ENCODE peak calls at places on chromosomes 13 and 19, in eight cellular contexts. E is transverse colon, M is Calu3, B is thoracic aorta, Q is ovary, X is endothelial cell, T is fibroblast of villous mesenchyme, V is GM13977. P is an unnamed sample.

GRCh38 chr13:40152145-40152544 is 496.7 kb downstream of the COG6 start:
- DNase-seq in B (peak), V (no peak), M (peak), Q (no peak), T (peak), X (no peak), E (no peak), P (no peak)

GRCh38 chr13:109933476-109933875 is 147.1 kb upstream of the IRS2 start:
- DNase-seq in Q (no peak), X (no peak), E (no peak), T (no peak), M (no peak), V (no peak), B (no peak), P (no peak)

GRCh38 chr19:32349724-32350475 is 4.5 kb downstream of the ZNF507 start:
- DNase-seq in T (no peak), E (no peak), B (no peak), Q (no peak), V (no peak), M (peak), X (no peak), P (no peak)

GRCh38 chr13:45500492-45501174 is 35.9 kb downstream of the COG3 start:
- DNase-seq in X (no peak), Q (no peak), M (peak), V (no peak), T (peak), E (no peak), B (no peak), P (no peak)

GRCh38 chr19:33406521-33407139 is 33.1 kb downstream of the CEBPG start:
- DNase-seq in T (peak), E (peak), M (peak), X (peak), B (peak), Q (peak), V (peak), P (peak)

GRCh38 chr13:103351035-103351828 is 285.0 kb upstream of the SLC10A2 start:
- DNase-seq in Q (no peak), B (no peak), T (peak), X (no peak), E (peak), M (no peak), V (no peak), P (no peak)

GRCh38 chr19:1455002-1455335 is 5.0 kb downstream of the APC2 start:
- DNase-seq in V (no peak), Q (no peak), M (no peak), T (no peak), E (no peak), B (no peak), X (no peak), P (no peak)

GRCh38 chr13:106888148-106888547 is 320.2 kb upstream of the ARGLU1 start:
- DNase-seq in B (no peak), E (no peak), T (no peak), M (no peak), V (no peak), Q (no peak), X (no peak), P (no peak)

GRCh38 chr13:38401276-38401675 is 51.6 kb downstream of the UFM1 start:
- DNase-seq in T (peak), X (no peak), Q (no peak), M (no peak), B (no peak), V (no peak), E (no peak), P (no peak)

GRCh38 chr13:30153871-30154426 is 153.4 kb downstream of the KATNAL1 start:
- DNase-seq in B (no peak), V (no peak), Q (no peak), M (no peak), X (no peak), E (no peak), T (peak), P (peak)

GRCh38 chr13:78317030-78317429 is 286.3 kb downstream of the POU4F1 start:
- DNase-seq in X (no peak), V (no peak), Q (no peak), T (no peak), B (no peak), E (no peak), M (no peak), P (no peak)

GRCh38 chr13:77861716-77862115 is 56.9 kb downstream of the EDNRB start:
- DNase-seq in B (no peak), T (peak), M (no peak), X (no peak), Q (no peak), E (no peak), V (no peak), P (no peak)

GRCh38 chr13:105196052-105196451 is 1339.4 kb downstream of the EFNB2 start:
- DNase-seq in T (peak), E (no peak), M (no peak), X (no peak), Q (no peak), B (no peak), V (no peak), P (no peak)

GRCh38 chr19:6070179-6071102 is 39.9 kb downstream of the RFX2 start:
- DNase-seq in Q (peak), V (no peak), T (no peak), M (no peak), E (no peak), X (no peak), B (no peak), P (peak)

GRCh38 chr13:106500450-106500849 is 35.0 kb downstream of the EFNB2 start:
- DNase-seq in V (no peak), B (no peak), Q (no peak), X (no peak), M (no peak), E (no peak), T (peak), P (no peak)

GRCh38 chr13:94427313-94427712 is 52.2 kb downstream of the DCT start:
- DNase-seq in Q (no peak), B (no peak), E (no peak), V (no peak), X (no peak), T (no peak), M (no peak), P (no peak)

GRCh38 chr13:85997587-85997986 is 198.4 kb upstream of the SLITRK6 start:
- DNase-seq in T (no peak), V (no peak), X (no peak), B (no peak), Q (no peak), M (no peak), E (no peak), P (no peak)

GRCh38 chr13:81540777-81541176 is 1199.9 kb upstream of the SPRY2 start:
- DNase-seq in Q (no peak), V (no peak), T (no peak), B (no peak), X (no peak), M (no peak), E (no peak), P (no peak)

GRCh38 chr13:59531571-59532091 is 632.1 kb downstream of the DIAPH3 start:
- DNase-seq in X (peak), Q (peak), B (peak), T (peak), V (no peak), M (peak), E (peak), P (no peak)

GRCh38 chr13:98998831-98999634 is 21.2 kb upstream of the DOCK9 start:
- DNase-seq in Q (no peak), V (no peak), T (peak), M (no peak), E (no peak), X (no peak), B (no peak), P (no peak)

GRCh38 chr13:36476661-36477060 is 44.4 kb downstream of the CCNA1 start:
- DNase-seq in M (no peak), B (no peak), Q (no peak), V (no peak), E (no peak), X (no peak), T (no peak), P (no peak)

GRCh38 chr13:36480726-36481485 is 48.6 kb downstream of the CCNA1 start:
- DNase-seq in X (no peak), V (no peak), M (no peak), E (no peak), T (no peak), Q (no peak), B (no peak), P (no peak)

DNA sequence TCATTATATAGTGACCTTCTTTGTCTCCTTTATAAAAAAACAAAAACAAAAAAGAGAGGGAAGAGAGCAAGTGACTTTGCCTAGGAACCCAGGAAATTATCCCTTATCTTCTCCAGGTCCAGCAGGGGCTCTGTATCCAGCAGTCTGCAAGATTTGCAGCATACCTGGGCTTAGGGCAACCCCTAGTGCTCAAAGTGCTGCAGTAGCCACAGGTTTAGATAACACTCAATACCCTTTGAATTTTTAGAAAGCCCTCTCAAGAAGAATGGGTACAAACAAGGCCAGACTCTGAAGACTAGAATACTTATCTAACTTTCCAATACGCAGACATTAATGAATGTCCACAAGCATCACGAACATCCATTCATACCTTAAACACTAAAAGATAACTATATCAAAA is 43.2 kb downstream of the CCNA1 start:
- DNase-seq in V (no peak), Q (no peak), X (no peak), M (peak), T (peak), B (no peak), E (no peak), P (no peak)
- TF ChIP-seq CTCF in V (no peak), Q (no peak), X (no peak), M (no peak), T (peak), B (no peak), E (no peak), P (no peak)

DNA sequence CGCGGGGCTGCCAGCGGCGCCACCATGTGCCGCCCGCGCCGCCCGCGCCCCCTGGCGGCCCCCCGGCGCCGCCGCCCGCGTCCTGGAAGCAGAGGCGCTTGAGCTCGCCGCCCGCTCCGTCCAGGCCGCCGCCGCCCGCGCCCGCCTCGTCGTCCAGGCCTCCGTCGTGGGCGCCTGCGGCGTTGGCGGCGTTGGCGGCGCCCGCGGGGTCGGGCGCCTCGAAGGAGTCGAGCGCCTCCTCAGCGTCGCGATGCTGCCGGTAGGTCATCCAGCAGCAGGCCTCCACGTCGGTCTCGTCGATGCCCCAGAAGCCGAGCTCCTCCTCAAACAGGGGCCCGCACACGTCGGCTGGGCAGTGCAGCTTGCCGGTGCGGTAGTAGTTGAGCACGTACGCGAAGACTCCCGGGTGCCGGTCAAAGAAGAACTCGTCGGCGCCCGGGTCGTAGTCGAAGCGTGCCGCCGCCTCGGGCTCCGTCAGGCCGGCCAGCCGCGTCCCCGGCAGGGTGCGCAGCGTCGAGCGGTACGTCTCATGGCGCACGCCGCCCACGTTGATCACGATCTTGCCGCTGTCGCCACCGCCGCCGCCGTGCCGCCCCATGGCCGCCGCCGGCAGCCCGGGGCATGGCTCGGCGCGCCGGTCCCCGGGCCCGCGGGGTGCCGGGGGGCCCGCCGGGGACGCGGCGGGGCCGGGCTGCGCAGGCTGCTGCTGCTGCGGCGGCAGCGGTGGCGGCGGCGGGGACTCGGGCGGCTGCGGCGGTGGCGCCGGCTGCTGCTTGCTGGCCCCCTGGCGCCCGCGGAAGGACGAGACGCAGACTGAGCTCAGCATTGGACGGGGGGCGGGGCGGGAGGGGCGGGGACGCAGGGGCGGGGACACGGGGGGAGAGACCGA is 676 bp downstream of the KCNC3 start:
- DNase-seq in Q (no peak), E (no peak), V (peak), T (no peak), X (no peak), B (no peak), M (peak), P (peak)
- TF ChIP-seq CTCF in Q (no peak), E (no peak), V (peak), T (no peak), X (no peak), B (no peak), M (no peak), P (peak)

DNA sequence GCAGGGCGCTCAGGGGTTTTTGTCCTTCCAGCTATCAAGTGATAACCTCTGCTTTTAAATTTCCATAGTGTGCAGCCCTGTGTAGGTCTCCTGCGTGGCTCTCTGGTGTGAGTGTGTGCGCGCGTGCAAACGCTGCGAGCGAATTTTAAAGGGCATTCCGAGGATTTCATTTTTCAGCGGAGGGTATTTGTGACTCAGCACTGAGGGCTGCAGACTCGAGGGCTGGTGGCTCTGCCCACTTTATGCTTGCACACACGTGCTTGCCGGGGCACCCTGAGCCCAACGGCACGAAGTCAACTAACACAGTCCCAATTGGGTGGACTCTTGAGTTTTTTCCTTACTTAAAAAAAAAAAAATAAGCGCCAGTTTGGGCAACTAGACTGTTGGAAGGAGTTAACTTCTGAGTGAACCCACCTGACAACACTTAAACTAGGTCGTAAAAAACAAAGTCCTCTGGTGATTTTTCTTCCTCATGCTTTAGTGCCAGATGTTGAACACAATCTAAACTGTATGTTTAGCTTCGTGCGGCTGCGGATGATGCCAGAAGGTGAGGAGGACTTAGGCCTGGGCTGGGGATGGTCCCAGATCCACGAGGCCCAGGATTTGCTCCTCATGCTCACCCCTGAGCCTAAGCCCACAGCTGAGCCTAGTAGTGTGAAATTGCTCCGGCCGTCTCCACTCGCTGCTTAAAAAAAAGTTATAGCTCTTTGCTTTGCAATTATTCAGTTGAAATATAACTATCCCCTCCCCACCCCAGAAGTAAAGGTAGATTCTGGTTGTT is 2.1 kb downstream of the FGF9 start:
- DNase-seq in Q (no peak), T (peak), V (no peak), X (no peak), B (no peak), M (no peak), E (no peak), P (peak)
- TF ChIP-seq CTCF in Q (no peak), T (no peak), V (no peak), X (peak), B (no peak), M (no peak), E (peak), P (no peak)

GRCh38 chr19:2478324-2478755 is 2.4 kb downstream of the GADD45B start:
- DNase-seq in V (no peak), T (peak), B (peak), X (no peak), Q (peak), M (peak), E (peak), P (peak)
- TF ChIP-seq CTCF in V (no peak), T (peak), B (peak), X (no peak), Q (no peak), M (peak), E (peak), P (no peak)

DNA sequence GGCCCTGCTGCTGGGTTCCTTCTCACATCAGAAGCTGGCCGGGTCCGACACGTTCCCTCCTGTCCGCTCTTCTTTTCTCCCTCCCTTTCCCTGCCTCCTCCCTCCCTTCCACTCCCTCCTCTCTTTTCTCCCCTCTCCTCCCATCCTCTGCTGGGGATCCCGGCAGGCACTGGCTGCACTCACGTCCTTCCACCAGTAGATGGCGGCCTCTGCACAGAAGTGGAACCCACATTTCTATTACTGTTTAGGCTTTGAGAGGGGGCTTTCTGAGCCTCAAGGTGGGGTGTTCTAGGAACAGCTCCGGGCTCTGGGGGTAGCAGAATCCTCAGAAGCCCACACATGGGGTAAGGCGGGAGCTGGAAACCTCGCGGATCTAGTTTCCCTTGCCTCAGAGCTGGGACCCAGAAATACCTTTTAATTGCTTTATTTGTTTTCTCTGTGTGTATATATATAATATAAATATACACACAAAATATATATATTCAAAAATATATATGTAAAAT is 294.2 kb downstream of the ZNF536 start:
- DNase-seq in Q (peak), B (no peak), V (peak), T (peak), M (peak), E (peak), X (peak), P (peak)
- TF ChIP-seq CTCF in Q (peak), B (peak), V (peak), T (peak), M (peak), E (peak), X (peak), P (peak)

GRCh38 chr19:4723465-4724251 is at the start of gene DPP9:
- DNase-seq in B (peak), X (peak), V (peak), Q (peak), M (peak), E (peak), T (peak), P (peak)
- TF ChIP-seq CTCF in B (no peak), X (no peak), V (peak), Q (peak), M (no peak), E (peak), T (peak), P (peak)

GRCh38 chr13:21542563-21542962 is 61.4 kb downstream of the MICU2 start:
- DNase-seq in E (no peak), B (no peak), X (no peak), Q (no peak), T (no peak), V (no peak), M (no peak), P (no peak)
- TF ChIP-seq CTCF in E (no peak), B (no peak), X (no peak), Q (no peak), T (no peak), V (no peak), M (no peak), P (no peak)

DNA sequence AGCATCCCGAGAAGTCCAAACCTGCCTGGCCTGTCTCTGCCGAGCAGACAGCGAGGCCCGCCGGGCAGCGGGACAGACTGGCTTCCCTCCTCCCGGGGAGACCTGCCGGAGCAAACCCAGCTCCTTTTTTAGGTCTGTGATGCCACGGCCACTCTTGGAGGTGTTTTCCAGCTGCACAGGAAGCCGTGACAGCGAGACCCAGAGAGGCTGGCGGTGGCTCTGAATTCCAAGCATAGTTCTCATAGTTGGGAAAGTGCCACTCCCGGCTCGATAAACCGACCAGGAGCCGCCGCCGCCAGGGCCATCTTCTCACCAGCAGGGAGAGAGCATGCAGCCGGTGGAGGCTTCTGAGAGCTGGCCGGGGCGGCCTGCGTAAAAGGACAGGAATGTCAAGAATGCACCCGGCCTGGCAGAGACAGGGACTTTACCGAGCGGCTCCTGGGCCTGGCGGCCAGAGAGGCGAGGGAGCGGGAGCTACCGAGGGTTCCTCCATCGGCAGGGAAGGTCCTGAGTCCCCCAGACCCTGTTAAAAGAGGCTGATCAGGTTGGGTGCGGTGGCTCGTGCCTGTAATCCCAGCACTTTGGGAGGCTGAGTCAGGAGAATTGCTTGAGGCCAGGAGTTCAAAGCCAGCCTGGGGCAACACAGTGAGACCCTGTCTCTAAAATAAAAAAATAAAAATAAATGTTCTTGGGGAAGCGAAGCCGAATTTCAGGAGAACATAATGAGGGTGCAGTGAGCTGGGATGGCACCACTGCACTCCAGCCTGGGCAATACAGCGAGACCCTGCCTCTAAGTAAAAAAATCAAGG is 64.9 kb downstream of the GADD45B start:
- DNase-seq in V (no peak), Q (peak), E (peak), B (peak), T (peak), M (peak), X (peak), P (no peak)
- TF ChIP-seq CTCF in V (no peak), Q (no peak), E (peak), B (peak), T (peak), M (no peak), X (no peak), P (no peak)